ENCODE peak calls at places on chromosomes 6 and 20, in seven cellular contexts. One of them, this sample, is unnamed.

GRCh38 chr6:44667226-44667625 is 279.7 kb downstream of the CDC5L start:
- DNase-seq in SK-N-SH: no peak
- DNase-seq in HepG2: peak
- DNase-seq in GM12878: no peak
- DNase-seq in HCT116: peak
- DNase-seq in K562: no peak
- DNase-seq in H1: no peak
- DNase-seq in this sample: no peak

GRCh38 chr20:63833776-63834544 is 2.9 kb upstream of the ZBTB46 start:
- DNase-seq in HCT116: no peak
- DNase-seq in K562: no peak
- DNase-seq in GM12878: no peak
- DNase-seq in SK-N-SH: no peak
- DNase-seq in H1: no peak
- DNase-seq in HepG2: no peak
- DNase-seq in this sample: no peak

GRCh38 chr6:100370265-100370664 is 94.5 kb downstream of the SIM1 start:
- DNase-seq in K562: peak
- DNase-seq in HepG2: no peak
- DNase-seq in H1: no peak
- DNase-seq in GM12878: no peak
- DNase-seq in HCT116: no peak
- DNase-seq in SK-N-SH: no peak
- DNase-seq in this sample: no peak

GRCh38 chr20:32977281-32978008 is 26.8 kb downstream of the SUN5 start:
- DNase-seq in SK-N-SH: no peak
- DNase-seq in K562: no peak
- DNase-seq in GM12878: no peak
- DNase-seq in HCT116: no peak
- DNase-seq in HepG2: no peak
- DNase-seq in H1: no peak
- DNase-seq in this sample: no peak

GRCh38 chr20:62816031-62816878 is 595 bp upstream of the COL9A3 start:
- DNase-seq in HCT116: no peak
- DNase-seq in SK-N-SH: peak
- DNase-seq in GM12878: no peak
- DNase-seq in HepG2: no peak
- DNase-seq in H1: peak
- DNase-seq in K562: no peak
- DNase-seq in this sample: peak

GRCh38 chr6:130632288-130632687 is 194.9 kb upstream of the SMLR1 start:
- DNase-seq in K562: no peak
- DNase-seq in HepG2: peak
- DNase-seq in GM12878: no peak
- DNase-seq in SK-N-SH: no peak
- DNase-seq in H1: no peak
- DNase-seq in HCT116: no peak
- DNase-seq in this sample: no peak

GRCh38 chr20:16580127-16580526 is 6.9 kb upstream of the KIF16B start:
- DNase-seq in HepG2: no peak
- DNase-seq in H1: no peak
- DNase-seq in GM12878: no peak
- DNase-seq in K562: no peak
- DNase-seq in HCT116: no peak
- DNase-seq in SK-N-SH: peak
- DNase-seq in this sample: no peak

GRCh38 chr6:92848901-92849300 is 570.5 kb downstream of the EPHA7 start:
- DNase-seq in K562: no peak
- DNase-seq in SK-N-SH: no peak
- DNase-seq in H1: no peak
- DNase-seq in GM12878: no peak
- DNase-seq in HepG2: no peak
- DNase-seq in HCT116: no peak
- DNase-seq in this sample: no peak

GRCh38 chr20:41059236-41059635 is 30.6 kb downstream of the TOP1 start:
- DNase-seq in H1: no peak
- DNase-seq in HepG2: no peak
- DNase-seq in SK-N-SH: no peak
- DNase-seq in HCT116: no peak
- DNase-seq in GM12878: no peak
- DNase-seq in K562: no peak
- DNase-seq in this sample: no peak

GRCh38 chr6:121686611-121687023 is 251.2 kb downstream of the GJA1 start:
- DNase-seq in H1: peak
- DNase-seq in HCT116: no peak
- DNase-seq in GM12878: no peak
- DNase-seq in K562: peak
- DNase-seq in SK-N-SH: no peak
- DNase-seq in HepG2: no peak
- DNase-seq in this sample: no peak

GRCh38 chr6:39561536-39562266 is 163.5 kb downstream of the KIF6 start:
- DNase-seq in H1: no peak
- DNase-seq in GM12878: no peak
- DNase-seq in HepG2: no peak
- DNase-seq in K562: no peak
- DNase-seq in SK-N-SH: no peak
- DNase-seq in HCT116: no peak
- DNase-seq in this sample: no peak

GRCh38 chr6:126041516-126042447 is 55.4 kb downstream of the TRMT11 start:
- DNase-seq in K562: no peak
- DNase-seq in HepG2: no peak
- DNase-seq in HCT116: no peak
- DNase-seq in GM12878: no peak
- DNase-seq in SK-N-SH: no peak
- DNase-seq in H1: no peak
- DNase-seq in this sample: no peak

GRCh38 chr6:50978631-50979030 is 160.0 kb downstream of the TFAP2B start:
- DNase-seq in HepG2: no peak
- DNase-seq in H1: no peak
- DNase-seq in SK-N-SH: no peak
- DNase-seq in HCT116: no peak
- DNase-seq in GM12878: no peak
- DNase-seq in K562: no peak
- DNase-seq in this sample: no peak

DNA sequence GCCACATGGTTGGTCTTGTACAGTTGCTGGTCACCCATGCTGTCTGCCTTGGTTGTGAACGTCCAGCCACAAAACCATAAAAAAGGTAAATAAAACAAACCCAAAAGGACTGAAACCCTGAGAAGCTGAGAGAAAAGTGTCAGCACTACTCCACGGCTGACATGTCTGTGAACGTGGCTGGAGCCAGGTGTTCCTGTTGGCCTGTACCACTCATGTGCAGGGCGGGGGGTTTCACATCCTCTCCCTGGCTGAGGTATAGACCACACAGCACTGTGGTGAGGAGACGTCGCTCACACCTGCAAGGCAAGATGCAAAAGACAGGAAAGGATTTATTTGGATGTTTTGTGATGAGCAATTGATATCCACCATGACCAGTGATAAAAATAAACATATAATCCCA is 51.9 kb upstream of the MRPS10 start:
- DNase-seq in HCT116: no peak
- DNase-seq in HepG2: no peak
- DNase-seq in H1: no peak
- DNase-seq in GM12878: peak
- DNase-seq in SK-N-SH: no peak
- DNase-seq in K562: no peak
- DNase-seq in this sample: no peak
- TF ChIP-seq YY1 in HCT116: no peak
- TF ChIP-seq YY1 in HepG2: no peak
- TF ChIP-seq YY1 in H1: no peak
- TF ChIP-seq YY1 in GM12878: no peak
- TF ChIP-seq YY1 in SK-N-SH: no peak
- TF ChIP-seq YY1 in K562: no peak
- TF ChIP-seq YY1 in this sample: no peak

DNA sequence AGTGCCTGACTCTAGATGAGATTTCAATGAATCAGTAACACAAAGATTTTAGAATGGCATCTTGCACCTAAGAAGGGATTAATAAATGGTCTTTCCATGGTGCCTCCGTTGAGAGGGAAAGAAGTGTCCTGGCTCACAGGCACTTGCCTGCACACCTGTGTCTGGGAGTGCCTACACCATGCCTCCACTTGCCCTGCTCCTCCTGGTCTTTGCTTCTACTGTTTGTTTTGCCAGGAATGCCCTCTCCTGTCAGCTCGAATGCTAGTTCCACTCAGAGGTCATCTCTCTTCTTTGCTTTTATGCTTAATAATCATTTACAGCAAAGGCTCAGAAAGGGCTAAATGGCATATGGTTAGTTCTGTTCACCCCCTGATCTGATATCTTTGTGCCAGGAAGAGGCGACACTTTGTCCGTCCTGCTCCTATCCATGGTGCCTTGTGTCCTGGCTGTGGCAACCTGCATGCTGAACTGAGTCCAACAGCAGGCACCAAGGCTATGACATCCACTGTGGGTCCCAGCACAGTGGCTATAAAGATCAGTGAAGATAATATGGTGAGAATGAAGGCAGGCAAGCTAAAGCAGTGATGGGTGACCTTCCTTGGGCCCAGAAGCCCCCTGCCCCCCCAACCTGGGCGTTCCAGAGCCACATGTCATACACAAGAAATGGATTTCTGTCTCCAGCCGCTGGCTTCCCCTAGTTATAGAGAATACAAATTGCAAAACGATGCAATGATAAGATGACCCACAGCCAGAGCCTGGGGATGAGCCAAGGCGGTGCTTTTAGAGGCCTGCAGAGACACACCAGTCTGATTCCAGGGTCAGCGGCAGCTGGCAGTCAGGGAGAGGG is 1.4 kb downstream of the C6orf132 start:
- DNase-seq in H1: no peak
- DNase-seq in K562: no peak
- DNase-seq in HCT116: no peak
- DNase-seq in HepG2: no peak
- DNase-seq in SK-N-SH: peak
- DNase-seq in GM12878: no peak
- DNase-seq in this sample: no peak
- H3K4me3 ChIP-seq in H1: peak
- H3K4me3 ChIP-seq in K562: no peak
- H3K4me3 ChIP-seq in HCT116: peak
- H3K4me3 ChIP-seq in HepG2: peak
- H3K4me3 ChIP-seq in SK-N-SH: no peak
- H3K4me3 ChIP-seq in GM12878: no peak
- H3K4me3 ChIP-seq in this sample: peak

GRCh38 chr6:31138982-31139381 is at the start of gene PSORS1C2:
- DNase-seq in SK-N-SH: no peak
- DNase-seq in GM12878: no peak
- DNase-seq in H1: no peak
- DNase-seq in HCT116: no peak
- DNase-seq in K562: no peak
- DNase-seq in HepG2: no peak
- DNase-seq in this sample: no peak

GRCh38 chr6:31140643-31141042 is 1.8 kb upstream of the PSORS1C2 start:
- DNase-seq in HCT116: no peak
- DNase-seq in SK-N-SH: no peak
- DNase-seq in HepG2: no peak
- DNase-seq in GM12878: no peak
- DNase-seq in K562: no peak
- DNase-seq in H1: no peak
- DNase-seq in this sample: no peak

GRCh38 chr6:31143148-31143547 is 4.3 kb upstream of the PSORS1C2 start:
- DNase-seq in HCT116: no peak
- DNase-seq in K562: no peak
- DNase-seq in GM12878: no peak
- DNase-seq in SK-N-SH: no peak
- DNase-seq in H1: no peak
- DNase-seq in HepG2: no peak
- DNase-seq in this sample: no peak

GRCh38 chr6:31142356-31142755 is 3.5 kb upstream of the PSORS1C2 start:
- DNase-seq in SK-N-SH: no peak
- DNase-seq in H1: no peak
- DNase-seq in K562: no peak
- DNase-seq in GM12878: no peak
- DNase-seq in HepG2: no peak
- DNase-seq in HCT116: no peak
- DNase-seq in this sample: no peak

DNA sequence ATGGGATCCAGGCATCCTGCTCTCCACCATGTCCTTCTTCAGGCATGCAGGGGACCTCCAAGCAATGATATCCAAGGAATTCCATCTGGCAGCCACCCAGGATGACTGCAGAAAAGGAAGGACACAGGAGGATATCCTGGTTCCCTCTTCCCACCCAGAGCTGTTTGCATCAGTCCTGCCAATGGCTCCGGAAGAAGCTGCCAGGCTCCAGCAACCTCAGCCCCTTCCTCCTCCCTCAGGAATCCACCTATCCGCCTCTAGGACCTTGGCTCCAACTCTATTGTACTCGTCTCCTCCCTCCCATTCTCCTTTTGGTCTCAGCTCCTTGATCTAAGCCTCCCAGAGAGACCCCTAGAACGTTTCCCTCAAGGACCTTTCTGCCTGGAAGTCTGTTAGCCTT is 733 bp upstream of the PSORS1C2 start:
- DNase-seq in HCT116: no peak
- DNase-seq in K562: no peak
- DNase-seq in SK-N-SH: no peak
- DNase-seq in HepG2: no peak
- DNase-seq in GM12878: no peak
- DNase-seq in H1: no peak
- DNase-seq in this sample: peak
- TF ChIP-seq YY1 in HCT116: no peak
- TF ChIP-seq YY1 in K562: no peak
- TF ChIP-seq YY1 in SK-N-SH: no peak
- TF ChIP-seq YY1 in HepG2: no peak
- TF ChIP-seq YY1 in GM12878: no peak
- TF ChIP-seq YY1 in H1: no peak
- TF ChIP-seq YY1 in this sample: no peak

GRCh38 chr20:22729616-22730236 is 145.4 kb upstream of the FOXA2 start:
- DNase-seq in K562: peak
- DNase-seq in H1: no peak
- DNase-seq in GM12878: no peak
- DNase-seq in HCT116: no peak
- DNase-seq in SK-N-SH: no peak
- DNase-seq in HepG2: no peak
- DNase-seq in this sample: no peak
- H3K4me3 ChIP-seq in K562: no peak
- H3K4me3 ChIP-seq in H1: no peak
- H3K4me3 ChIP-seq in GM12878: no peak
- H3K4me3 ChIP-seq in HCT116: no peak
- H3K4me3 ChIP-seq in SK-N-SH: no peak
- H3K4me3 ChIP-seq in HepG2: no peak
- H3K4me3 ChIP-seq in this sample: no peak

DNA sequence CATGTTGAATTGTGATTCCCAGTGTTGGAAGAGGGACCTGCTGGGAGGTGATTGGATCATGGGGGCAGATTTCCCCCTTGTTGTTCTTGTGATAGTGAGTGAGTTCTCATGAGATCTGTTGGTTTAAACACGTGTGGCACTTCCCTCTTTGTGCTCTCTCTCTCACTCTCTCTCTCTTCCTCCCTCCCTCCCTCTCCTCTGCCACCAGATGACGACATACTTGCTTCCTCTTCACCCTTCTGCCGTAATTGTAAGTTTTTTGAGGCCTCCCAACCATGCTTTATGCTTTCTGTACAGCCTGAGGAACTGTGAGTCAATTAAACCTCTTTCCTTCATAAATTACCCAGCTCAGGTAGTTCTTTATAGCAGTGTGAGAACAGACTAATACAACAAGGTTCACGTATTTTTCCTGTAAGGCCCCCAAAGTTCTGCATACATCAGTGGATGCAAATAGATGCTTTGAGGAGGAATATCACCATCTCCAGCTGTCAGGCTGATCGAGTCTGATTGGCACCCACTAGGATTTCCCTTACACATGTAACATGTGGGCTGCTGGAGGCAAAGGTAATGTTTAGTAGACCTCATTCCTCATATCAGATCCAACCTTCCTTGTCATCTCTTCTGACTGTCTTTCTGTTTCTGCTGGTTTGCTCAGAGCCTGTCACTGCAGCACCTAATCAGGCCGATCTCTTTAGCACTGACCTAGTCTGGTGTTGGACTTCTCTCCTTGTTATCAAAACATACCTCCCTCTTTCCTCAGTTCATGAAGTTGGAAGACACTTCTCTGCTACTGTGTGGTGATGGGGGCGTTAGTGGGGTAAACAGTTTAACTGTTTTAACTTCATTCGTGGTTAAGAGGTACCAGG is 54.3 kb upstream of the BACH2 start:
- DNase-seq in SK-N-SH: no peak
- DNase-seq in HCT116: no peak
- DNase-seq in HepG2: no peak
- DNase-seq in K562: no peak
- DNase-seq in GM12878: no peak
- DNase-seq in H1: no peak
- DNase-seq in this sample: no peak
- TF ChIP-seq YY1 in SK-N-SH: no peak
- TF ChIP-seq YY1 in HCT116: no peak
- TF ChIP-seq YY1 in HepG2: no peak
- TF ChIP-seq YY1 in K562: no peak
- TF ChIP-seq YY1 in GM12878: no peak
- TF ChIP-seq YY1 in H1: no peak
- TF ChIP-seq YY1 in this sample: no peak